ENCODE peak calls at places on chromosome 19, in nine cellular contexts. One of them, this sample, is unnamed.

GRCh38 chr19:49127674-49128544 is 8.6 kb downstream of the PPFIA3 start:
- DNase-seq in suprapubic skin: peak; percentile 97
- DNase-seq in sigmoid colon: peak; percentile 98
- DNase-seq in tibial nerve: peak; percentile 87
- DNase-seq in stomach: peak; percentile 97
- DNase-seq in SK-N-SH: peak; percentile 99
- DNase-seq in transverse colon: peak; percentile 98
- DNase-seq in A549: peak; percentile 99
- DNase-seq in K562: peak; percentile 96
- DNase-seq in this sample: peak; percentile 98

GRCh38 chr19:30448386-30449130 is 76.4 kb downstream of the ZNF536 start:
- DNase-seq in suprapubic skin: no peak
- DNase-seq in sigmoid colon: no peak
- DNase-seq in tibial nerve: no peak
- DNase-seq in stomach: no peak
- DNase-seq in SK-N-SH: no peak
- DNase-seq in transverse colon: no peak
- DNase-seq in A549: no peak
- DNase-seq in K562: no peak
- DNase-seq in this sample: no peak

GRCh38 chr19:5090780-5091575 is 122.1 kb downstream of the KDM4B start:
- DNase-seq in suprapubic skin: no peak
- DNase-seq in sigmoid colon: peak; percentile 83
- DNase-seq in tibial nerve: no peak
- DNase-seq in stomach: peak; percentile 42
- DNase-seq in SK-N-SH: peak; percentile 91
- DNase-seq in transverse colon: no peak
- DNase-seq in A549: no peak
- DNase-seq in K562: peak; percentile 96
- DNase-seq in this sample: no peak

GRCh38 chr19:36819130-36819630 is 19.0 kb downstream of the ZNF790 start:
- DNase-seq in suprapubic skin: no peak
- DNase-seq in sigmoid colon: no peak
- DNase-seq in tibial nerve: no peak
- DNase-seq in stomach: no peak
- DNase-seq in SK-N-SH: no peak
- DNase-seq in transverse colon: no peak
- DNase-seq in A549: no peak
- DNase-seq in K562: no peak
- DNase-seq in this sample: no peak

GRCh38 chr19:16160943-16161560 is 12.3 kb downstream of the CIB3 start:
- DNase-seq in suprapubic skin: no peak
- DNase-seq in sigmoid colon: no peak
- DNase-seq in tibial nerve: no peak
- DNase-seq in stomach: no peak
- DNase-seq in SK-N-SH: no peak
- DNase-seq in transverse colon: peak; percentile 47
- DNase-seq in A549: peak; percentile 60
- DNase-seq in K562: peak; percentile 50
- DNase-seq in this sample: no peak

GRCh38 chr19:36258028-36258875 is 43.3 kb downstream of the ZNF146 start:
- DNase-seq in suprapubic skin: no peak
- DNase-seq in sigmoid colon: no peak
- DNase-seq in tibial nerve: no peak
- DNase-seq in stomach: no peak
- DNase-seq in SK-N-SH: peak; percentile 14
- DNase-seq in transverse colon: no peak
- DNase-seq in A549: no peak
- DNase-seq in K562: no peak
- DNase-seq in this sample: no peak

GRCh38 chr19:33064778-33065550 is at the start of gene RHPN2:
- DNase-seq in suprapubic skin: peak; percentile 81
- DNase-seq in sigmoid colon: peak; percentile 73
- DNase-seq in tibial nerve: peak; percentile 22
- DNase-seq in stomach: peak; percentile 81
- DNase-seq in SK-N-SH: peak; percentile 96
- DNase-seq in transverse colon: peak; percentile 87
- DNase-seq in A549: peak; percentile 93
- DNase-seq in K562: peak; percentile 86
- DNase-seq in this sample: peak; percentile 66

GRCh38 chr19:35345671-35346111 is 2.0 kb upstream of the FFAR1 start:
- DNase-seq in suprapubic skin: peak; percentile 68
- DNase-seq in sigmoid colon: peak; percentile 41
- DNase-seq in tibial nerve: no peak
- DNase-seq in stomach: no peak
- DNase-seq in SK-N-SH: no peak
- DNase-seq in transverse colon: no peak
- DNase-seq in A549: no peak
- DNase-seq in K562: no peak
- DNase-seq in this sample: no peak

GRCh38 chr19:39046037-39046821 is 13.9 kb upstream of the FBXO27 start:
- DNase-seq in suprapubic skin: no peak
- DNase-seq in sigmoid colon: no peak
- DNase-seq in tibial nerve: no peak
- DNase-seq in stomach: peak; percentile 26
- DNase-seq in SK-N-SH: no peak
- DNase-seq in transverse colon: no peak
- DNase-seq in A549: peak; percentile 87
- DNase-seq in K562: peak; percentile 90
- DNase-seq in this sample: no peak

GRCh38 chr19:621819-622218 is 11.5 kb downstream of the POLRMT start:
- DNase-seq in suprapubic skin: no peak
- DNase-seq in sigmoid colon: no peak
- DNase-seq in tibial nerve: no peak
- DNase-seq in stomach: no peak
- DNase-seq in SK-N-SH: no peak
- DNase-seq in transverse colon: no peak
- DNase-seq in A549: no peak
- DNase-seq in K562: no peak
- DNase-seq in this sample: peak; percentile 59

GRCh38 chr19:37551123-37551993 is 43.2 kb downstream of the ZNF571 start:
- DNase-seq in suprapubic skin: no peak
- DNase-seq in sigmoid colon: no peak
- DNase-seq in tibial nerve: no peak
- DNase-seq in stomach: no peak
- DNase-seq in SK-N-SH: peak; percentile 95
- DNase-seq in transverse colon: peak; percentile 42
- DNase-seq in A549: no peak
- DNase-seq in K562: peak; percentile 62
- DNase-seq in this sample: peak; percentile 88

GRCh38 chr19:39167461-39168257 is 29.1 kb upstream of the NCCRP1 start:
- DNase-seq in suprapubic skin: no peak
- DNase-seq in sigmoid colon: no peak
- DNase-seq in tibial nerve: no peak
- DNase-seq in stomach: peak; percentile 87
- DNase-seq in SK-N-SH: no peak
- DNase-seq in transverse colon: peak; percentile 57
- DNase-seq in A549: no peak
- DNase-seq in K562: no peak
- DNase-seq in this sample: peak; percentile 85

GRCh38 chr19:43682824-43683661 is 13.1 kb upstream of the PLAUR start:
- DNase-seq in suprapubic skin: no peak
- DNase-seq in sigmoid colon: no peak
- DNase-seq in tibial nerve: no peak
- DNase-seq in stomach: no peak
- DNase-seq in SK-N-SH: no peak
- DNase-seq in transverse colon: no peak
- DNase-seq in A549: no peak
- DNase-seq in K562: peak; percentile 21
- DNase-seq in this sample: no peak

GRCh38 chr19:41352609-41353465 is 885 bp downstream of the TGFB1 start:
- DNase-seq in suprapubic skin: no peak
- DNase-seq in sigmoid colon: peak; percentile 83
- DNase-seq in tibial nerve: peak; percentile 44
- DNase-seq in stomach: peak; percentile 66
- DNase-seq in SK-N-SH: peak; percentile 79
- DNase-seq in transverse colon: peak; percentile 78
- DNase-seq in A549: peak; percentile 78
- DNase-seq in K562: peak; percentile 81
- DNase-seq in this sample: peak; percentile 79

GRCh38 chr19:20661150-20661819 is at the start of gene ZNF626:
- DNase-seq in suprapubic skin: peak; percentile 98
- DNase-seq in sigmoid colon: peak; percentile 98
- DNase-seq in tibial nerve: peak; percentile 99
- DNase-seq in stomach: peak; percentile 98
- DNase-seq in SK-N-SH: peak; percentile 89
- DNase-seq in transverse colon: peak; percentile 88
- DNase-seq in A549: no peak
- DNase-seq in K562: peak; percentile 95
- DNase-seq in this sample: peak; percentile 84

GRCh38 chr19:815079-815774 is 6.5 kb downstream of the PLPPR3 start:
- DNase-seq in suprapubic skin: peak; percentile 78
- DNase-seq in sigmoid colon: no peak
- DNase-seq in tibial nerve: no peak
- DNase-seq in stomach: no peak
- DNase-seq in SK-N-SH: no peak
- DNase-seq in transverse colon: no peak
- DNase-seq in A549: no peak
- DNase-seq in K562: no peak
- DNase-seq in this sample: no peak

GRCh38 chr19:19410553-19411550 is 5.4 kb downstream of the GATAD2A start:
- DNase-seq in suprapubic skin: no peak
- DNase-seq in sigmoid colon: no peak
- DNase-seq in tibial nerve: no peak
- DNase-seq in stomach: no peak
- DNase-seq in SK-N-SH: no peak
- DNase-seq in transverse colon: no peak
- DNase-seq in A549: no peak
- DNase-seq in K562: peak; percentile 34
- DNase-seq in this sample: no peak
- TF ChIP-seq CTCF in suprapubic skin: no peak
- TF ChIP-seq CTCF in sigmoid colon: no peak
- TF ChIP-seq CTCF in tibial nerve: no peak
- TF ChIP-seq CTCF in stomach: no peak
- TF ChIP-seq CTCF in SK-N-SH: no peak
- TF ChIP-seq CTCF in transverse colon: no peak
- TF ChIP-seq CTCF in A549: no peak
- TF ChIP-seq CTCF in K562: no peak
- TF ChIP-seq CTCF in this sample: no peak

DNA sequence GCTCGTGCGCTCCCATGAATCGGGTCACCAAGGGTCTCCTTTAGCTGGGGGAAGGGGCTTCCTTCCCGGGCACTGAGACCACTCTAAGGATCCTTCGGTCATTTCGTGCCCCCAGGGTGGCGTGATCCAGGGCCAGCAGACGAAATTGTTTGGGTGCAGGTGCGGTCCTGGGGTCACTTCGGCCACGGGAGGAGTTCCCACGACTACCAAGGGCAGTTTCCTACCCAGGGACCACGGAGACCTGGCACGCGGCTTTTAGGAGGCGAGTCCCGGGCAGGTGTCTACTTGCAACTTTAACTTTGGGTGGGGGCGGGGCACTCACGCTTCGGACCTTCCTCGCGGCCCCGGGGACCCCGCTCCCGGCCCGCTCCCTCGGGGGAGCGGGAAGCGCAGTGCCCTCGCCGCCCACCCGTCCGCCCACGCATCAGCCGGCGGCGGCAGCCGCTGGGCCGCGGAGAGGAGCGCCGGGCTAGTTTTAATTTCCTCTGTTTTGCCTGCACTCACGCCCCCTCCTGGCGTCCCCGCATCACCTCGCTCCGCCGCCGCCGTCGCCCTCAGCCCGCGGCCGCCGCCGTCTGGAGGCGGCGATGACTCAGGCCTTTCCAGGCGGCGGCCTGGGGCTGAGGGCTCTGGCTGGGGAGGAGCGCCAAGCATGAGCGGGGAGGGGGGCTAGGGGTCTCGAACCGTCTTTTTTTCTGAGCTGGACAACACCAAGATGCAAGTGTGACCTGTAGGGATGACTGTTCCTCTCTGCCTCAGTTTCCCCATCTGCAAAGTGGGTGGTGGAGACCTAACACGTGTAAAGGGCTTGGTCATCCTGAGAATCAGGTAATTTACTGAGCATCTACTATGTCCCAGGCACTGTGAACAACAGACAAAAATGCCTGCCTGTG is 21.8 kb downstream of the OLFM2 start:
- DNase-seq in suprapubic skin: no peak
- DNase-seq in sigmoid colon: peak; percentile 71
- DNase-seq in tibial nerve: no peak
- DNase-seq in stomach: peak; percentile 72
- DNase-seq in SK-N-SH: peak; percentile 92
- DNase-seq in transverse colon: peak; percentile 76
- DNase-seq in A549: peak; percentile 84
- DNase-seq in K562: peak; percentile 94
- DNase-seq in this sample: peak; percentile 69
- TF ChIP-seq EP300 in suprapubic skin: no peak
- TF ChIP-seq EP300 in sigmoid colon: no peak
- TF ChIP-seq EP300 in tibial nerve: no peak
- TF ChIP-seq EP300 in stomach: no peak
- TF ChIP-seq EP300 in SK-N-SH: peak; percentile 37
- TF ChIP-seq EP300 in transverse colon: no peak
- TF ChIP-seq EP300 in A549: no peak
- TF ChIP-seq EP300 in K562: peak; percentile 42
- TF ChIP-seq EP300 in this sample: no peak

GRCh38 chr19:57465680-57466381 is 8.9 kb upstream of the VN1R1 start:
- DNase-seq in suprapubic skin: no peak
- DNase-seq in sigmoid colon: no peak
- DNase-seq in tibial nerve: no peak
- DNase-seq in stomach: no peak
- DNase-seq in SK-N-SH: peak; percentile 48
- DNase-seq in transverse colon: peak; percentile 17
- DNase-seq in A549: peak; percentile 73
- DNase-seq in K562: peak; percentile 59
- DNase-seq in this sample: no peak
- TF ChIP-seq CTCF in suprapubic skin: no peak
- TF ChIP-seq CTCF in sigmoid colon: no peak
- TF ChIP-seq CTCF in tibial nerve: no peak
- TF ChIP-seq CTCF in stomach: no peak
- TF ChIP-seq CTCF in SK-N-SH: peak; percentile 50
- TF ChIP-seq CTCF in transverse colon: peak; percentile 32
- TF ChIP-seq CTCF in A549: peak; percentile 0
- TF ChIP-seq CTCF in K562: peak; percentile 59
- TF ChIP-seq CTCF in this sample: no peak

GRCh38 chr19:55304279-55304978 is 20.6 kb downstream of the BRSK1 start:
- DNase-seq in suprapubic skin: no peak
- DNase-seq in sigmoid colon: no peak
- DNase-seq in tibial nerve: no peak
- DNase-seq in stomach: peak; percentile 46
- DNase-seq in SK-N-SH: peak; percentile 74
- DNase-seq in transverse colon: peak; percentile 39
- DNase-seq in A549: peak; percentile 85
- DNase-seq in K562: peak; percentile 86
- DNase-seq in this sample: peak; percentile 79

GRCh38 chr19:55305491-55305890 is 19.6 kb downstream of the TMEM150B start:
- DNase-seq in suprapubic skin: no peak
- DNase-seq in sigmoid colon: no peak
- DNase-seq in tibial nerve: no peak
- DNase-seq in stomach: peak; percentile 39
- DNase-seq in SK-N-SH: peak; percentile 84
- DNase-seq in transverse colon: no peak
- DNase-seq in A549: peak; percentile 62
- DNase-seq in K562: peak; percentile 72
- DNase-seq in this sample: peak; percentile 39

GRCh38 chr19:55301459-55302331 is 17.9 kb downstream of the BRSK1 start:
- DNase-seq in suprapubic skin: peak; percentile 91
- DNase-seq in sigmoid colon: peak; percentile 93
- DNase-seq in tibial nerve: peak; percentile 73
- DNase-seq in stomach: peak; percentile 91
- DNase-seq in SK-N-SH: peak; percentile 99
- DNase-seq in transverse colon: peak; percentile 93
- DNase-seq in A549: peak; percentile 82
- DNase-seq in K562: peak; percentile 94
- DNase-seq in this sample: peak; percentile 86

GRCh38 chr19:55304980-55305379 is 20.2 kb downstream of the TMEM150B start:
- DNase-seq in suprapubic skin: no peak
- DNase-seq in sigmoid colon: no peak
- DNase-seq in tibial nerve: no peak
- DNase-seq in stomach: no peak
- DNase-seq in SK-N-SH: no peak
- DNase-seq in transverse colon: no peak
- DNase-seq in A549: no peak
- DNase-seq in K562: no peak
- DNase-seq in this sample: no peak

GRCh38 chr19:55303477-55303876 is 19.7 kb downstream of the BRSK1 start:
- DNase-seq in suprapubic skin: no peak
- DNase-seq in sigmoid colon: no peak
- DNase-seq in tibial nerve: no peak
- DNase-seq in stomach: no peak
- DNase-seq in SK-N-SH: no peak
- DNase-seq in transverse colon: no peak
- DNase-seq in A549: no peak
- DNase-seq in K562: no peak
- DNase-seq in this sample: no peak
- TF ChIP-seq EP300 in suprapubic skin: no peak
- TF ChIP-seq EP300 in sigmoid colon: no peak
- TF ChIP-seq EP300 in tibial nerve: no peak
- TF ChIP-seq EP300 in stomach: no peak
- TF ChIP-seq EP300 in SK-N-SH: no peak
- TF ChIP-seq EP300 in transverse colon: no peak
- TF ChIP-seq EP300 in A549: no peak
- TF ChIP-seq EP300 in K562: no peak
- TF ChIP-seq EP300 in this sample: no peak